ENCODE peak calls at places on chromosomes 2 and 18, in eight cellular contexts. G, E, A, W, J, H, X and P are unnamed samples.

GRCh38 chr2:85733121-85733960 is 20.4 kb upstream of the ATOH8 start:
- DNase-seq in G (no peak), E (no peak), A (no peak), W (no peak), J (no peak), H (no peak), X (no peak), P (no peak)

GRCh38 chr18:76099931-76100457 is 395.0 kb downstream of the ZNF516 start:
- DNase-seq in G (no peak), E (no peak), A (no peak), W (no peak), J (no peak), H (no peak), X (no peak), P (no peak)

GRCh38 chr2:191105082-191105481 is 45.7 kb downstream of the STAT4 start:
- DNase-seq in G (no peak), E (no peak), A (peak; percentile 33), W (no peak), J (no peak), H (peak; percentile 43), X (peak; percentile 19), P (no peak)

GRCh38 chr18:35671952-35672603 is 90.5 kb downstream of the GALNT1 start:
- DNase-seq in G (no peak), E (no peak), A (peak; percentile 26), W (no peak), J (no peak), H (no peak), X (peak; percentile 15), P (no peak)

GRCh38 chr18:292271-292670 is 24.4 kb upstream of the THOC1 start:
- DNase-seq in G (no peak), E (no peak), A (no peak), W (no peak), J (no peak), H (no peak), X (peak; percentile 30), P (no peak)

GRCh38 chr18:76977108-76977621 is 154.8 kb downstream of the ZNF236 start:
- DNase-seq in G (no peak), E (no peak), A (no peak), W (no peak), J (no peak), H (no peak), X (no peak), P (no peak)

GRCh38 chr2:235149240-235149641 is 197.4 kb downstream of the SH3BP4 start:
- DNase-seq in G (peak; percentile 9), E (no peak), A (no peak), W (no peak), J (no peak), H (no peak), X (no peak), P (no peak)

GRCh38 chr2:156321243-156321904 is 11.1 kb downstream of the NR4A2 start:
- DNase-seq in G (no peak), E (no peak), A (no peak), W (no peak), J (no peak), H (no peak), X (peak; percentile 18), P (no peak)

GRCh38 chr2:10342245-10342951 is 39.7 kb downstream of the HPCAL1 start:
- DNase-seq in G (no peak), E (no peak), A (no peak), W (no peak), J (peak; percentile 18), H (no peak), X (peak; percentile 44), P (no peak)

GRCh38 chr2:22536131-22536530 is 848.8 kb upstream of the KLHL29 start:
- DNase-seq in G (peak; percentile 35), E (no peak), A (no peak), W (no peak), J (no peak), H (no peak), X (peak; percentile 22), P (peak; percentile 3)

GRCh38 chr2:134550566-134551164 is 168.1 kb downstream of the TMEM163 start:
- DNase-seq in G (no peak), E (no peak), A (no peak), W (no peak), J (no peak), H (no peak), X (no peak), P (no peak)

GRCh38 chr2:236998758-236999157 is 86.9 kb upstream of the COPS8 start:
- DNase-seq in G (no peak), E (no peak), A (no peak), W (no peak), J (no peak), H (no peak), X (peak; percentile 20), P (no peak)

GRCh38 chr2:98563394-98563793 is 44.9 kb downstream of the COA5 start:
- DNase-seq in G (no peak), E (no peak), A (no peak), W (no peak), J (no peak), H (no peak), X (no peak), P (no peak)

GRCh38 chr18:23719634-23720201 is 30.5 kb downstream of the LAMA3 start:
- DNase-seq in G (peak; percentile 97), E (no peak), A (peak; percentile 98), W (no peak), J (no peak), H (peak; percentile 94), X (peak; percentile 100), P (peak; percentile 98)

GRCh38 chr2:19667536-19667949 is 234.2 kb downstream of the TTC32 start:
- DNase-seq in G (no peak), E (no peak), A (no peak), W (peak; percentile 82), J (no peak), H (no peak), X (no peak), P (no peak)

GRCh38 chr2:234566622-234567021 is 69.7 kb upstream of the ARL4C start:
- DNase-seq in G (no peak), E (no peak), A (no peak), W (no peak), J (no peak), H (no peak), X (no peak), P (no peak)

GRCh38 chr2:15363142-15363541 is 198.0 kb downstream of the NBAS start:
- DNase-seq in G (peak; percentile 45), E (no peak), A (peak; percentile 54), W (no peak), J (no peak), H (peak; percentile 17), X (peak; percentile 73), P (peak; percentile 45)

GRCh38 chr2:190789074-190790004 is 91.3 kb upstream of the GLS start:
- DNase-seq in G (no peak), E (no peak), A (no peak), W (no peak), J (no peak), H (no peak), X (no peak), P (no peak)

GRCh38 chr2:11121099-11121822 is 34.0 kb upstream of the SLC66A3 start:
- DNase-seq in G (no peak), E (no peak), A (peak; percentile 31), W (peak; percentile 30), J (no peak), H (no peak), X (peak; percentile 64), P (peak; percentile 8)

GRCh38 chr2:94767336-94767735 is 103.9 kb upstream of the TEKT4 start:
- DNase-seq in G (no peak), E (no peak), A (no peak), W (no peak), J (no peak), H (no peak), X (no peak), P (no peak)

GRCh38 chr2:207276858-207277257 is 111.1 kb upstream of the KLF7 start:
- DNase-seq in G (no peak), E (no peak), A (no peak), W (no peak), J (no peak), H (no peak), X (no peak), P (no peak)

GRCh38 chr2:45860136-45861106 is 208.9 kb downstream of the PRKCE start:
- DNase-seq in G (no peak), E (peak; percentile 51), A (peak; percentile 38), W (peak; percentile 37), J (no peak), H (no peak), X (peak; percentile 41), P (peak; percentile 18)

GRCh38 chr2:50084086-50084843 is 930.0 kb upstream of the FSHR start:
- DNase-seq in G (no peak), E (no peak), A (no peak), W (no peak), J (no peak), H (no peak), X (no peak), P (no peak)

GRCh38 chr18:48407358-48407757 is 1.8 kb downstream of the ZBTB7C start:
- DNase-seq in G (no peak), E (no peak), A (no peak), W (peak; percentile 42), J (no peak), H (no peak), X (no peak), P (no peak)

GRCh38 chr2:33380001-33380609 is 96.3 kb upstream of the RASGRP3 start:
- DNase-seq in G (no peak), E (no peak), A (no peak), W (no peak), J (no peak), H (no peak), X (no peak), P (no peak)